ENCODE peak calls at places on chromosomes 2 and 18, in five cellular contexts. I is chondrocyte, R is NCI-H1694, F is cardiac muscle cell, U is Karpas-422. G is an unnamed sample.

GRCh38 chr2:104850322-104851184 is 3.4 kb upstream of the POU3F3 start:
- DNase-seq in I (no peak), R (no peak), F (no peak), U (no peak), G (peak; percentile 12)

GRCh38 chr2:198918331-198918730 is 539.4 kb downstream of the SATB2 start:
- DNase-seq in I (no peak), R (no peak), F (no peak), U (no peak), G (no peak)

GRCh38 chr2:119474371-119475224 is 42.9 kb downstream of the TMEM37 start:
- DNase-seq in I (no peak), R (no peak), F (no peak), U (no peak), G (no peak)

GRCh38 chr18:79797518-79798345 is at the start of gene KCNG2:
- DNase-seq in I (peak; percentile 83), R (no peak), F (peak; percentile 63), U (no peak), G (peak; percentile 88)

GRCh38 chr2:102826904-102827303 is 65.1 kb downstream of the TMEM182 start:
- DNase-seq in I (no peak), R (peak; percentile 89), F (peak; percentile 88), U (peak; percentile 51), G (no peak)

GRCh38 chr2:18473241-18473841 is 87.1 kb downstream of the RDH14 start:
- DNase-seq in I (no peak), R (no peak), F (no peak), U (no peak), G (no peak)

GRCh38 chr18:5600376-5601071 is 56.7 kb upstream of the EPB41L3 start:
- DNase-seq in I (no peak), R (peak; percentile 20), F (peak; percentile 56), U (peak; percentile 64), G (no peak)

GRCh38 chr2:94861308-94862152 is 9.7 kb upstream of the TEKT4 start:
- DNase-seq in I (peak; percentile 94), R (no peak), F (no peak), U (no peak), G (no peak)

GRCh38 chr2:190858817-190859216 is 21.8 kb upstream of the GLS start:
- DNase-seq in I (no peak), R (no peak), F (no peak), U (peak; percentile 4), G (no peak)